ENCODE peak calls at places on chromosome 21, in five cellular contexts. Z, F, E, J and V are unnamed samples.

GRCh38 chr21:18340387-18340942 is 63.1 kb downstream of the TMPRSS15 start:
- DNase-seq in Z (no peak), F (no peak), E (no peak), J (no peak), V (no peak)

GRCh38 chr21:16055012-16055411 is 325.2 kb downstream of the USP25 start:
- DNase-seq in Z (no peak), F (no peak), E (no peak), J (no peak), V (no peak)

GRCh38 chr21:36204980-36205379 is 48.4 kb downstream of the DOP1B start:
- DNase-seq in Z (no peak), F (no peak), E (no peak), J (no peak), V (no peak)

GRCh38 chr21:39054066-39054465 is 129.2 kb downstream of the PSMG1 start:
- DNase-seq in Z (no peak), F (no peak), E (no peak), J (no peak), V (no peak)

GRCh38 chr21:29102791-29103257 is 27.6 kb upstream of the MAP3K7CL start:
- DNase-seq in Z (no peak), F (no peak), E (no peak), J (no peak), V (peak)

GRCh38 chr21:20186186-20186585 is 812.0 kb upstream of the NCAM2 start:
- DNase-seq in Z (no peak), F (no peak), E (no peak), J (no peak), V (no peak)

GRCh38 chr21:46429754-46430681 is 28.7 kb upstream of the DIP2A start:
- DNase-seq in Z (no peak), F (no peak), E (no peak), J (no peak), V (no peak)

GRCh38 chr21:28719731-28720130 is 272.9 kb downstream of the LTN1 start:
- DNase-seq in Z (no peak), F (no peak), E (no peak), J (no peak), V (no peak)

GRCh38 chr21:42732033-42732410 is 78.6 kb downstream of the PDE9A start:
- DNase-seq in Z (no peak), F (no peak), E (no peak), J (no peak), V (no peak)

GRCh38 chr21:42734323-42734971 is 81.0 kb downstream of the PDE9A start:
- DNase-seq in Z (no peak), F (no peak), E (no peak), J (no peak), V (peak)

GRCh38 chr21:42733874-42734273 is 80.5 kb downstream of the PDE9A start:
- DNase-seq in Z (no peak), F (no peak), E (no peak), J (no peak), V (no peak)

GRCh38 chr21:42731264-42732032 is 78.0 kb downstream of the PDE9A start:
- DNase-seq in Z (no peak), F (no peak), E (no peak), J (no peak), V (no peak)

GRCh38 chr21:42733037-42733632 is 79.7 kb downstream of the PDE9A start:
- DNase-seq in Z (no peak), F (no peak), E (no peak), J (no peak), V (peak)
- TF ChIP-seq FOXM1 in Z (no peak), F (no peak), E (no peak), J (no peak), V (no peak)

GRCh38 chr21:43927591-43928229 is 62.7 kb downstream of the AGPAT3 start:
- DNase-seq in Z (peak), F (no peak), E (no peak), J (no peak), V (no peak)

GRCh38 chr21:43924421-43925095 is 59.5 kb downstream of the AGPAT3 start:
- DNase-seq in Z (no peak), F (no peak), E (no peak), J (no peak), V (no peak)

GRCh38 chr21:43926196-43926595 is 61.2 kb downstream of the AGPAT3 start:
- DNase-seq in Z (no peak), F (no peak), E (no peak), J (no peak), V (no peak)

GRCh38 chr21:43925096-43925481 is 60.1 kb downstream of the AGPAT3 start:
- DNase-seq in Z (no peak), F (no peak), E (no peak), J (no peak), V (no peak)

GRCh38 chr21:43925609-43926008 is 60.6 kb downstream of the AGPAT3 start:
- DNase-seq in Z (no peak), F (no peak), E (no peak), J (no peak), V (no peak)
- TF ChIP-seq FOXM1 in Z (no peak), F (no peak), E (no peak), J (no peak), V (no peak)

GRCh38 chr21:45163413-45164123 is 89.2 kb downstream of the ADARB1 start:
- DNase-seq in Z (no peak), F (no peak), E (no peak), J (no peak), V (no peak)

GRCh38 chr21:45162809-45163208 is 88.4 kb downstream of the ADARB1 start:
- DNase-seq in Z (no peak), F (no peak), E (no peak), J (no peak), V (no peak)

GRCh38 chr21:45162115-45162514 is 87.7 kb downstream of the ADARB1 start:
- DNase-seq in Z (no peak), F (no peak), E (no peak), J (no peak), V (no peak)

GRCh38 chr21:45164838-45165237 is 90.5 kb downstream of the ADARB1 start:
- DNase-seq in Z (no peak), F (no peak), E (no peak), J (no peak), V (no peak)

DNA sequence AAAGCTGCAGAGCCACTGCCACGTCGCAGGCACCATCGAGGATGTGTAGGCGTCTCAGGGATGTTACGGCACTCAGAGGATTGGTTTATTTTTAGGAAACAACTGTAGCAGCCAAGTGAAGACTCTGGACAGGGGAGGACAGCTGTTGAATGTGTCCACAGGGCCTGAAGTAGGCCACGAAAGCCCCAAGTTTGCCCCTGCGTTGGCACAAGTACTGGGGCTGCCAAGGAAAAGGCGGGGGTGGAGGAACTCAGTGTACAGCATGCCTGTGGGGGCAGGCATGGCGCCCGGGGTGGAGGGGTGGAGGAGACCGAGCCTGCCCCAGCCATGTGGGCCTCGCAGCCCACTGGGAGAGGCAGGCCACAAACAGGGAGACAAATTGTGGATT is 89.7 kb downstream of the ADARB1 start:
- DNase-seq in Z (no peak), F (no peak), E (no peak), J (no peak), V (no peak)
- TF ChIP-seq FOXM1 in Z (no peak), F (no peak), E (no peak), J (no peak), V (no peak)

GRCh38 chr21:45288441-45288841 is 746 bp upstream of the POFUT2 start:
- DNase-seq in Z (no peak), F (no peak), E (no peak), J (no peak), V (no peak)

GRCh38 chr21:45291613-45292398 is 4.1 kb upstream of the POFUT2 start:
- DNase-seq in Z (peak), F (no peak), E (no peak), J (peak), V (no peak)

GRCh38 chr21:45290948-45291612 is 3.4 kb upstream of the POFUT2 start:
- DNase-seq in Z (no peak), F (no peak), E (no peak), J (peak), V (no peak)

GRCh38 chr21:45289134-45289533 is 1.4 kb upstream of the POFUT2 start:
- DNase-seq in Z (no peak), F (no peak), E (no peak), J (no peak), V (no peak)

DNA sequence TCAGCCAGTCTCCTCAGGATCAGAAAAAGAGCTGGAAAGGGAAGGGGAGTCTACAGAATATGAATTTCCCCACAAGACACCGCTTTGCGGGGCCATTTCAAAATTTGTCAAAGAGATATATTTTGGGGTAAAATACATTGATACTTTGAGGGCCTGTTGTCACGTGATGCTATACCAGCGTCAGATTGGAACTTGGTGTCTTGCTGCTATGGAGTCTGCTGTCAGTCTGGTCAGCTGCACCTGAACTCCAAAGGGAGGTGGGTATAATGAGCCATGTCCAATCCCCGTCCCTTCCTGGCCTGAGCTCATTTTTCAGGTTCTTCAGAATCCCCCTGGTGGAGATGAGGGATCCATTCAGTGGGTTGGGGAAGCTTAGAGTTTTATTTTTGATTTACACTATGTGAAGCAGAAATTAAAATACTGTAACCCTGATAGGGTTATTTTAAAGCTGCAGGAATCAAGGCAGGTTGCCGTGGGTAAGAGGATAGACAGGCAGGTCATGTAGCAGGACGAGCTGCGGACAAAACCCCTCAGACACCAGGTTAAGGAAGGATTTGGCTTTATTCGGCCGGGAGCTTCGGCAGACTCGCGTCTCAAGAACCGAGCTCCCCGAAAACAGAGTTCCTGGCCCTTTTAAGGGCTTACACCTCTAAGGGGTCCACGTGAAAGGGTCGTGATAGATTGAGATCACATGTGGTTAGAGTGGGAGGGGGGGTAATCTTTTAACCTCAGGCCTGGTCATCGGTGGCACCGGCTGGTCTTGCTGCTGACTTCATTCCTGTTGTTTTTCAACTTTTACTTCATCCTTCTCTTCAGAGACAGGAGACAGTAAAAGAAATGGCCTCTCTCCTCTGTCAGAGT is 2.2 kb upstream of the POFUT2 start:
- DNase-seq in Z (peak), F (no peak), E (no peak), J (peak), V (no peak)
- TF ChIP-seq FOXM1 in Z (no peak), F (no peak), E (no peak), J (no peak), V (no peak)

GRCh38 chr21:26818911-26819310 is 26.3 kb downstream of the ADAMTS1 start:
- DNase-seq in Z (no peak), F (no peak), E (no peak), J (no peak), V (no peak)
- TF ChIP-seq FOXM1 in Z (no peak), F (no peak), E (no peak), J (no peak), V (no peak)

GRCh38 chr21:42593007-42593814 is 60.2 kb upstream of the PDE9A start:
- DNase-seq in Z (peak), F (peak), E (no peak), J (peak), V (peak)
- TF ChIP-seq FOXM1 in Z (no peak), F (no peak), E (no peak), J (no peak), V (no peak)

DNA sequence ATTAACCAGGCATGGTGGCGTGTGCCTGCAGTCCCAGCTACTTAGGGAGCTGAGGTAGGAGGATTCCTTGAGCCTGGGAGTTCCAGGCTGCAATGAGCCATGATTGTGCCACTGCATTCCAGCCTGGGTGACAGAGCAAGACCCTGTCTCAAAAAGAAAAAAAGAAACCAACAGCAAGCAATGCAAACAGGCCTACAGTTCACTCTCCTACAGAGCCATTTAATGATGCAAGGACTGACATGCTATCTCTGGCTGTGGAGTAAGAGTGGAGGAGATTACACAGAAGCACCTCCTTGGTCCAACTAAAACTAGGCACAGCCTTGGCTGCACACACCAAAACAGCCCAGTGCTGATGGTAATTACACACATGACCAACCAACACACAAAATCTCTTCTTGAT is 127.5 kb upstream of the SOD1 start:
- DNase-seq in Z (no peak), F (no peak), E (no peak), J (no peak), V (no peak)
- TF ChIP-seq FOXM1 in Z (no peak), F (no peak), E (no peak), J (no peak), V (no peak)

GRCh38 chr21:45093064-45093532 is 18.7 kb downstream of the ADARB1 start:
- DNase-seq in Z (no peak), F (no peak), E (no peak), J (no peak), V (no peak)
- TF ChIP-seq FOXM1 in Z (no peak), F (no peak), E (no peak), J (no peak), V (no peak)